ENCODE peak calls at places on chromosomes 6 and 20, in six cellular contexts. L is coronary artery, X is uterus, Z is hepatocyte, I is tibial nerve, B is fibroblast of the aortic adventitia. Q is an unnamed sample.

GRCh38 chr20:10965936-10966470 is 292.2 kb upstream of the JAG1 start:
- DNase-seq in L (no peak), X (no peak), Z (no peak), I (no peak), B (peak; percentile 60), Q (no peak)

GRCh38 chr20:21029356-21029755 is 76.8 kb downstream of the LINC00237 start:
- DNase-seq in L (no peak), X (no peak), Z (no peak), I (no peak), B (no peak), Q (no peak)

GRCh38 chr6:148934534-148934933 is 187.7 kb downstream of the UST start:
- DNase-seq in L (no peak), X (peak; percentile 42), Z (no peak), I (peak; percentile 38), B (peak; percentile 66), Q (peak; percentile 15)

GRCh38 chr20:24149881-24150307 is 161.3 kb upstream of the GGTLC1 start:
- DNase-seq in L (no peak), X (no peak), Z (peak; percentile 65), I (no peak), B (no peak), Q (no peak)

GRCh38 chr20:24423794-24424307 is 45.6 kb upstream of the SYNDIG1 start:
- DNase-seq in L (no peak), X (no peak), Z (no peak), I (no peak), B (no peak), Q (no peak)

GRCh38 chr6:6699741-6700367 is 111.3 kb downstream of the LY86 start:
- DNase-seq in L (no peak), X (peak; percentile 74), Z (peak; percentile 93), I (peak; percentile 81), B (peak; percentile 98), Q (peak; percentile 99)

GRCh38 chr6:147666254-147666653 is 157.8 kb downstream of the SAMD5 start:
- DNase-seq in L (no peak), X (no peak), Z (no peak), I (no peak), B (no peak), Q (no peak)

GRCh38 chr6:38432479-38432878 is 207.2 kb downstream of the BTBD9 start:
- DNase-seq in L (no peak), X (no peak), Z (no peak), I (no peak), B (peak; percentile 20), Q (peak; percentile 55)

DNA sequence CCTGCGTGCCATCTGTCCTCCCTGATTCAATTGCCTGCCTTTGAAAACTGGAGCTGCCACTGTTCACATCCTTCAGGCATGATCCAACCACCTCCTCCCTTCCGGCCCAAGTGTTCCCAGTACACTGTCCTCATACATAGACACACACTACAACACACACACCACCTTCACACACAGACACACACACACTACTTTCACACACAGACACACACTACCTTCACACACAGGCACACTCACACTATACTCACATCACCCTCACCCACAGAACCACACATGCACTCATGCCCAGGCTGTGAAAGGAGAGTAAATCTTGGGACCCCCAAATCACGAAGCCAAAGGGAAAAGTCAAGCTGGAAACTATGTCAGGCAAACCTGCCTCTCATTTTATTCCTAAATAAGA is 109.4 kb upstream of the MYLIP start:
- DNase-seq in L (no peak), X (no peak), Z (no peak), I (no peak), B (no peak), Q (no peak)
- TF ChIP-seq CTCF in L (no peak), X (no peak), Z (no peak), I (no peak), B (no peak), Q (no peak)

GRCh38 chr6:68040312-68040778 is 594.7 kb upstream of the ADGRB3 start:
- DNase-seq in L (no peak), X (no peak), Z (no peak), I (no peak), B (peak; percentile 4), Q (no peak)
- H3K4me3 ChIP-seq in L (peak overlapping the region; percentile 17), X (no peak overlapping the region), Z (no peak overlapping the region), I (peak overlapping the region; percentile 4), B (peak overlapping the region; percentile 18), Q (peak overlapping the region; percentile 12)

GRCh38 chr20:51046021-51046985 is 23.4 kb upstream of the KCNG1 start:
- DNase-seq in L (no peak), X (no peak), Z (no peak), I (no peak), B (no peak), Q (no peak)
- TF ChIP-seq CTCF in L (no peak), X (no peak), Z (no peak), I (no peak), B (no peak), Q (no peak)

DNA sequence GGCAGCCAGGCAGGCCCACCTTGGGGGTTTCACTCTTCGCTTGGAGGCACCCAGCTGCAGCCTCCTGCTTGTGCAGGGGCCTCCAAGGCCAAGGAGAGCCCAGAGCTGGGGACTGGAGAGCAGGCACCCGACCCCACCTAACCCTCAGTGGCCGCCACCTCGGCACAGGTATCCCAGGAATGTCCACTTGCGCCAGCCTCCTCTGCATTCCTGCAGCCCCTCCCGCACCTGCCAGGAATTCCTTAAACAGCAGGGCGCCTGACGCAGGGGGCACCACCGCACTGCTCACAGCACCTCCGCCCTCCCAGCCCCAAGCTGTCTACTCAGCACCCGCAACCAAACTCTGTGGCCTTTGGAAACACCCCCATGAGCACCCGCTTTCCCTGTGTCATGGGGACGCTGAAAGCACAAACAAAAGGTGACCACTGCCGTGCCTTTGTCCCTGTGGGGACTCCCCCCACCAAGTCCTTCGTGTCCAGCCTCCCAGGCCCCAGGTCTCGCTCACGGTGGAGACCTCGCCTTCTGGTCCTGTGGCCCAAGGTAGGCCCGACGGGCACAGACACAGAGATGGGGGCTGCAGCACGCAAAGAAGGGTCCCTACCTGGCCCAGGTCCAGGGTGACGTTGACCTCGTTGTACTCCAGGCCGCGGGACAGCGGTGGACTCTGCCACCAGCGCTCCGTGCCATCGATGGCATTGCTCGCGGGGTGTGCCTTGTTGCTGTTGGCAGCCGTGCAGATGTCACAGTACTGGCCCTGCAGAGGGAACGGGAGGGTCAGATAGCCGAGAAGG is 5.1 kb downstream of the LAMA5 start:
- DNase-seq in L (peak; percentile 76), X (no peak), Z (peak; percentile 71), I (no peak), B (no peak), Q (no peak)
- H3K4me3 ChIP-seq in L (peak overlapping the region; percentile 85), X (no peak overlapping the region), Z (no peak overlapping the region), I (no peak overlapping the region), B (no peak overlapping the region), Q (peak overlapping the region; percentile 7)

DNA sequence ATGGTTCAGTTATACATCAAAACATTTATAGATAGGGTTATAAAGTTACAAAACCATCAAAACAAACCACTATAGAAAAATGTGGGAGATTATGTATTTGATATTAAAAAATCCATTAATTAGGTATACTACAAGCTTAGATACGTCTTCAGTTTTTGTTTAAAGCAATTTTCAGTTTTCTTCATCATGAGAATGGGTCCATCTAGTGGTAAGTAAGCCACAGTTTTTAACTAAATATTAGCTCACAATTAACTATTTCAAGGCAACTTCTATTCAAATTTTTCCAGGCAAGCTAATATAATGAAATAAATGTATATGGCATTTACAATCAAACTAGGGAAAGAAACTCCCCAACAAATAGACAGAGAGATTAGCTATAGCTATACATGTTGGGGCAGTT is 44.4 kb downstream of the RNGTT start:
- DNase-seq in L (no peak), X (no peak), Z (no peak), I (no peak), B (peak; percentile 25), Q (peak; percentile 1)
- TF ChIP-seq CTCF in L (no peak), X (no peak), Z (peak; percentile 22), I (no peak), B (peak; percentile 35), Q (no peak)

DNA sequence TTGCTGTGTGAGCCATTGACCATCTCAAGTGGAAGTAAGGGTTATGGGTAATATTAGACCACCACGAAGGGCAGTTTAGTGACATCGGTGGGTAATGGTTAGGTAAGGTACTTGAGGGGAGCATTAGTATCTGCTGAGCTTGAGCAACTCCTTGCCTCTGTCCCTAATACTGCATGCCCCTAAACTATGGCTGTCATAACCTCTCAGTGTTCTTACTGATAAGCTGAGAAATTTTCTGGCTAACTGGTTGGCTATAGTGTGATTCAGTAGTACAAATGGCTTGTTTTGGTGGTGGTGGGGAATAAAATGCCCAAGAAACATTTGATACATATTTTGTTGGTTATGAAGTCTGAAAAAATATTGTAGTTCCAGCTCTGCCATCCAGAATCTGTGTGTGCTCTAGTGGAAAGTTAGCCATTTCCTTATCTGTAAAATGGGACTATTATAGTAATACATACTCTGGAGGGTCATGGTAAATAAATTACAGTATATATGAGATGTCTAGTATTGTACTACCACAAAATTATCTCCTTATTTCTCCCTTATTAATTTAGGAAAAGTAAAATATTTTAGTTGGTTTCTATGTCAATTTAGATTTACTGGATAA is 113.1 kb downstream of the NCOA3 start:
- DNase-seq in L (no peak), X (no peak), Z (no peak), I (no peak), B (no peak), Q (no peak)
- H3K4me3 ChIP-seq in L (no peak overlapping the region), X (no peak overlapping the region), Z (no peak overlapping the region), I (no peak overlapping the region), B (no peak overlapping the region), Q (no peak overlapping the region)

GRCh38 chr6:64280569-64280968 is 645.0 kb downstream of the PHF3 start:
- DNase-seq in L (no peak), X (no peak), Z (peak; percentile 30), I (peak; percentile 21), B (peak; percentile 32), Q (peak; percentile 51)
- TF ChIP-seq CTCF in L (no peak), X (no peak), Z (peak; percentile 63), I (peak; percentile 27), B (peak; percentile 23), Q (peak; percentile 45)

Q was measured in epithelial cell of esophagus.